ENCODE peak calls at places on chromosomes 3 and 15, in six cellular contexts. J, Y, P, K, A and G are unnamed samples.

GRCh38 chr3:172181936-172182708 is 142.7 kb downstream of the FNDC3B start:
- DNase-seq in J (no peak), Y (no peak), P (no peak), K (no peak), A (no peak), G (no peak)

GRCh38 chr15:48149858-48150257 is 28.2 kb downstream of the MYEF2 start:
- DNase-seq in J (no peak), Y (no peak), P (no peak), K (no peak), A (no peak), G (no peak)

GRCh38 chr3:123015596-123015995 is 12.0 kb downstream of the SEMA5B start:
- DNase-seq in J (no peak), Y (no peak), P (no peak), K (no peak), A (no peak), G (no peak)

GRCh38 chr15:60096157-60096556 is 92.0 kb downstream of the FOXB1 start:
- DNase-seq in J (no peak), Y (no peak), P (no peak), K (no peak), A (no peak), G (no peak)

GRCh38 chr3:152865675-152866074 is 30.7 kb downstream of the P2RY1 start:
- DNase-seq in J (no peak), Y (no peak), P (no peak), K (no peak), A (no peak), G (no peak)

GRCh38 chr3:66138336-66139234 is 82.2 kb upstream of the SLC25A26 start:
- DNase-seq in J (peak), Y (no peak), P (peak), K (peak), A (no peak), G (peak)

GRCh38 chr3:16523778-16524177 is 10.3 kb upstream of the RFTN1 start:
- DNase-seq in J (no peak), Y (no peak), P (no peak), K (no peak), A (no peak), G (no peak)

GRCh38 chr3:105762749-105763673 is 105.8 kb downstream of the CBLB start:
- DNase-seq in J (no peak), Y (no peak), P (no peak), K (no peak), A (no peak), G (no peak)

GRCh38 chr3:195221015-195221853 is 49.7 kb downstream of the XXYLT1 start:
- DNase-seq in J (no peak), Y (no peak), P (no peak), K (peak), A (no peak), G (no peak)

GRCh38 chr15:47184003-47184404 is 533.3 kb upstream of the SEMA6D start:
- DNase-seq in J (no peak), Y (peak), P (no peak), K (no peak), A (no peak), G (no peak)

GRCh38 chr3:40523781-40524180 is 979 bp upstream of the ZNF621 start:
- DNase-seq in J (no peak), Y (no peak), P (peak), K (no peak), A (no peak), G (no peak)

GRCh38 chr3:18807593-18807992 is 340.7 kb upstream of the KCNH8 start:
- DNase-seq in J (no peak), Y (no peak), P (no peak), K (no peak), A (no peak), G (no peak)

GRCh38 chr3:69755795-69756194 is 16.5 kb downstream of the MITF start:
- DNase-seq in J (no peak), Y (no peak), P (no peak), K (no peak), A (no peak), G (no peak)

GRCh38 chr3:81958967-81959625 is 197.7 kb upstream of the GBE1 start:
- DNase-seq in J (no peak), Y (no peak), P (no peak), K (no peak), A (no peak), G (no peak)

GRCh38 chr3:72338942-72339749 is 509.1 kb downstream of the SHQ1 start:
- DNase-seq in J (peak), Y (peak), P (no peak), K (no peak), A (peak), G (peak)

GRCh38 chr3:59709702-59710555 is 660.1 kb upstream of the CFAP20DC start:
- DNase-seq in J (peak), Y (no peak), P (no peak), K (peak), A (no peak), G (peak)

GRCh38 chr3:193776626-193777025 is 183.6 kb downstream of the OPA1 start:
- DNase-seq in J (no peak), Y (no peak), P (no peak), K (no peak), A (no peak), G (no peak)

GRCh38 chr3:27721717-27722564 is at the start of gene EOMES:
- DNase-seq in J (no peak), Y (peak), P (no peak), K (no peak), A (no peak), G (peak)

GRCh38 chr15:77631790-77632551 is 741 bp downstream of the LINGO1 start:
- DNase-seq in J (no peak), Y (peak), P (no peak), K (no peak), A (no peak), G (no peak)

GRCh38 chr3:20930034-20930433 is 744.0 kb upstream of the SGO1 start:
- DNase-seq in J (no peak), Y (no peak), P (no peak), K (no peak), A (no peak), G (peak)

GRCh38 chr3:121998030-121998580 is 23.9 kb downstream of the ILDR1 start:
- DNase-seq in J (no peak), Y (no peak), P (no peak), K (no peak), A (no peak), G (no peak)

GRCh38 chr15:91559066-91559465 is 294.4 kb upstream of the SLCO3A1 start:
- DNase-seq in J (no peak), Y (no peak), P (no peak), K (no peak), A (no peak), G (no peak)

GRCh38 chr3:114841515-114841914 is 305.6 kb downstream of the ZBTB20 start:
- DNase-seq in J (no peak), Y (no peak), P (no peak), K (no peak), A (no peak), G (no peak)

GRCh38 chr3:23676093-23676492 is 129.7 kb upstream of the UBE2E1 start:
- DNase-seq in J (no peak), Y (no peak), P (no peak), K (no peak), A (no peak), G (no peak)

GRCh38 chr15:74043425-74044266 is 38.7 kb downstream of the GOLGA6A start:
- DNase-seq in J (no peak), Y (no peak), P (no peak), K (no peak), A (no peak), G (no peak)

GRCh38 chr3:8110966-8111798 is 390.4 kb upstream of the LMCD1 start:
- DNase-seq in J (peak), Y (no peak), P (peak), K (no peak), A (peak), G (peak)

GRCh38 chr3:80190051-80190450 is 422.3 kb upstream of the ROBO1 start:
- DNase-seq in J (no peak), Y (no peak), P (no peak), K (no peak), A (peak), G (no peak)

GRCh38 chr15:78452485-78452884 is 14.5 kb downstream of the IREB2 start:
- DNase-seq in J (no peak), Y (no peak), P (no peak), K (no peak), A (no peak), G (no peak)

GRCh38 chr3:20055020-20055775 is 15.0 kb downstream of the KAT2B start:
- DNase-seq in J (no peak), Y (no peak), P (no peak), K (no peak), A (no peak), G (no peak)

GRCh38 chr3:192935441-192935840 is 17.8 kb upstream of the MB21D2 start:
- DNase-seq in J (no peak), Y (no peak), P (no peak), K (no peak), A (no peak), G (no peak)

GRCh38 chr3:33277193-33277882 is at the start of gene FBXL2:
- DNase-seq in J (peak), Y (peak), P (peak), K (peak), A (no peak), G (peak)

GRCh38 chr3:45362768-45363167 is 25.6 kb upstream of the LARS2 start:
- DNase-seq in J (no peak), Y (no peak), P (no peak), K (no peak), A (no peak), G (no peak)

GRCh38 chr3:166829896-166830295 is 550.2 kb downstream of the ZBBX start:
- DNase-seq in J (no peak), Y (no peak), P (no peak), K (no peak), A (no peak), G (no peak)

GRCh38 chr15:76903251-76903681 is 1.9 kb downstream of the SCAPER start:
- DNase-seq in J (no peak), Y (no peak), P (no peak), K (no peak), A (peak), G (no peak)

GRCh38 chr3:159928692-159929091 is 59.9 kb upstream of the IL12A start:
- DNase-seq in J (no peak), Y (no peak), P (no peak), K (no peak), A (peak), G (no peak)

GRCh38 chr3:105944721-105945120 is 75.9 kb upstream of the CBLB start:
- DNase-seq in J (no peak), Y (no peak), P (no peak), K (no peak), A (peak), G (no peak)

GRCh38 chr3:41251593-41251992 is 52.3 kb downstream of the CTNNB1 start:
- DNase-seq in J (no peak), Y (no peak), P (no peak), K (no peak), A (no peak), G (no peak)

DNA sequence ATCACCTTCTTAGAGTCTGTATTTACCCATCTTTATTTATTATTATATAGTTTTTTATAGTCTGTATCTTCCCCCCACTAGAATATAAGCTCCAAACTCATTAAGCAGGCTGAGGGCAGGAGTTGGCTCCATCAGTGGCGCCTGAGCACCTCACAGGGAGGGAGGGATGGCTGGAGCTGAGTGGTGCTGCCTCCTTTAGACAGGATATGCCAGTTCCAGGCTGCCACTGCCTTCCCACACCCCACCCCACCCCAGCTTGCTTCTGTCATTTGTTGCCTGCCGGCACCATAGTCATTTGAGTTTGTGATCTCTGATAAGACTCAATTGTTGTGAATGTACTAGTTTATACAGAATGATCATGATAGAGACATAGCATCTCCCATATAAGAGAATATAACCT is 85.5 kb downstream of the KLHL25 start:
- DNase-seq in J (no peak), Y (no peak), P (no peak), K (no peak), A (no peak), G (no peak)
- H3K27ac ChIP-seq in J (peak), Y (peak), P (no peak), K (no peak), A (no peak), G (no peak)

GRCh38 chr3:52023860-52024764 is 28.4 kb upstream of the RPL29 start:
- DNase-seq in J (no peak), Y (no peak), P (no peak), K (no peak), A (no peak), G (no peak)
- TF ChIP-seq POLR2AphosphoS5 in J (no peak), Y (no peak), P (no peak), K (no peak), A (no peak), G (no peak)

DNA sequence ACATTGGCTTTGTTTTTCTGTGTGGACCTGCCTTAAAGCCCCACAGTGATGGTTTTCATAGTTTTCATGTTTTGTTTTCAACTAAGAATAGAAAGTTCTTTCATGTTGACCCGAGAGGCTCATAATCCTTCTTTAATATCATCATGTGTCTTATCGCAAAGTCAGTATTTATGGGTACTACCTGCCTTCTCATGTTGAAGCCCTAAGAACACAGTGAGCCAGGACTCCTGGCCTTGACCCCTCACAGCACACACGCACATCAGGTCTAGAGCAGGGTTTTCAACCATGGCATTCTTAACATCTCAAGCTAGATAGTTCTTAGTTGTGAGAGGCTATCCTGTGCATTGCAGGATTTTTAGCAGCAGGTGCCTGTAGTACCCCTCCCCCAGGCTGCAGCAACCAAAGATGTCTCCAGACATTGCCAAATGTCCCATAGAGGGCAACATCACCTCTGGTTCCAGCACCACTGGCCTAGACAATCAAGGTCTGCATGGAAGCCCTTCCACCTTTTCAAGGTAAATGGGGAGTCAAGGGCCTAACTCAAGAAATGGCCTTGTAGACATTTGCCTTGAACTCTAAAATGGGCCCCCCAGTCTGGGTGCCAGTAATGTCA is 118.3 kb downstream of the MTHFS start:
- DNase-seq in J (no peak), Y (no peak), P (peak), K (no peak), A (no peak), G (no peak)
- H3K27ac ChIP-seq in J (no peak), Y (no peak), P (peak), K (no peak), A (no peak), G (no peak)

DNA sequence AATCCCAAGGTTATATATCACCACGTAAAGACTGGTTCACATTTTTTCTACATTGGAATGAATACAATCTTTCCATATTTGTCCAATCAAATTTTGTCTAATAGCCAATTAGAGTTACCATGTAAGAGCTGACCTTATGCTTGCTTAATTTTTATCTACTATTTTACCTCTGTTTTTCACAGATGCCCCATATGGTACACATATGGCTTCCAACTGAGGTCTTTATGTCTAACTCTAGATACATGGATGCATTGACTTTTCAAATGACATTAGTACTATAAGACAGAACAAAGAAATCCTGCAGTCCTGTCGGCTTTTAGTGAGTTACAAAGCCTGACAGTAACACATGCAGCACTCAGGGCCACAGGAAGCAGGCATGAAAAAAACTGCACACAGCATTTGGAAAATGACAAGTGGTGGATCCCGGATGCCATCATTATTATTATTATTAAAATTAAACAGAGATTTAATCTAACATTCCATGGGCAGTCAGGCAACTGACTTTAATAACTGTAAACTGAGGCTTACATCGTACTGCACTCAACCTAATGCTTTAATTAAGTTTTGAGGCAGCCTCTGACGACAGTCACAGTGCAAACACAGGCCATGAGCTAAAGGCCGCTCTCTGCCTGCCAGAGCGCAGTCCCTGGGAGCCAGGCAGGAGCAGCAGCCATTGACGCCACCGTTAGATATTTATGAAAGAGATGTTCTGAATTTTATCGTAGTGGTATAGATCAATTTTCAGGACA is 113.9 kb upstream of the TMCO5A start:
- DNase-seq in J (no peak), Y (peak), P (no peak), K (no peak), A (no peak), G (no peak)
- TF ChIP-seq POLR2AphosphoS5 in J (no peak), Y (no peak), P (no peak), K (no peak), A (no peak), G (no peak)

GRCh38 chr15:88403461-88403860 is 63.7 kb downstream of the MRPL46 start:
- DNase-seq in J (no peak), Y (no peak), P (no peak), K (no peak), A (no peak), G (no peak)
- H3K27ac ChIP-seq in J (no peak), Y (no peak), P (no peak), K (no peak), A (no peak), G (no peak)

DNA sequence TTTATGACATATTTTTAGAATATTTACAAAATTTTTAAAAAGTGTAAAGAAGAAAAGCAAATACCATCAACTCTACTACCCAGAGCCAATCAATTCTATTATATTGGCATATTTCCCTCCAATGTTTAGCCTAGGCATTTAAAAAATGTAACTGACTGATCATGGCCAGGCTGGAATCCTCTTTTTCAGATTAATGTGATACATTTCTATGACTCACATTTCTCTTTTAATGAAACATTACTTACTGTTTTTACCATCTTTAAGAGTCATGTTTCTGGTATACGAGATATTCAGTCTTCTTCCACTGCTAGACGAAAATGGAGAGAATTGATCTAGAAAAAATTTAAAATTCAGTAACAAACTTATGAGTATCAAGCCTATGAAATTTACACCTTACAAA is 53.4 kb upstream of the DCUN1D1 start:
- DNase-seq in J (no peak), Y (no peak), P (no peak), K (no peak), A (no peak), G (no peak)
- TF ChIP-seq POLR2AphosphoS5 in J (no peak), Y (no peak), P (no peak), K (no peak), A (no peak), G (no peak)

DNA sequence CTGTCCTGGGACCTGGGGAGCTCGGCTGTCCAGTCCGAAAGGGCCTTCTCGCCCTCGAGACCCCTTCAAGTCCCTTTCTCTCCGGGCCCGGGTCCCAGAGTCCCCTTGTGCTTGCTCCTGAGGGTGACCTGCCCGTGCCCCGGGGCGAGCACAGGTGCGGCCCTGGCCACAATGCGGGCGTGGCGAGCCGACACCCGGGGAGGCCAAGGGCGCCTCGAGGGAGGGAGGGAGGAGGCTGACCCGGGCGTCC is 828 bp upstream of the MEF2A start:
- DNase-seq in J (no peak), Y (no peak), P (no peak), K (no peak), A (no peak), G (no peak)
- H3K27ac ChIP-seq in J (peak), Y (peak), P (peak), K (peak), A (peak), G (peak)